ENCODE peak calls at places on chromosomes 11 and 22, in four cellular contexts. W, V, I and T are unnamed samples.

GRCh38 chr11:2898366-2899079 is 12.9 kb upstream of the CDKN1C start:
- DNase-seq in W (no peak), V (no peak), I (no peak), T (peak)

GRCh38 chr11:35970445-35970844 is 26.6 kb downstream of the LDLRAD3 start:
- DNase-seq in W (no peak), V (no peak), I (no peak), T (no peak)

GRCh38 chr22:48856308-48856615 is 971.4 kb downstream of the BRD1 start:
- DNase-seq in W (no peak), V (no peak), I (no peak), T (no peak)

GRCh38 chr22:24235315-24235714 is 9.6 kb downstream of the GGT5 start:
- DNase-seq in W (no peak), V (no peak), I (no peak), T (no peak)

GRCh38 chr11:130092661-130093060 is 23.0 kb downstream of the APLP2 start:
- DNase-seq in W (no peak), V (no peak), I (no peak), T (no peak)

GRCh38 chr11:6319879-6320410 is 356 bp downstream of the CAVIN3 start:
- DNase-seq in W (peak), V (peak), I (peak), T (no peak)

GRCh38 chr11:2103666-2104523 is 35.3 kb downstream of the IGF2 start:
- DNase-seq in W (no peak), V (no peak), I (no peak), T (no peak)

GRCh38 chr11:41413843-41414242 is 45.6 kb downstream of the LRRC4C start:
- DNase-seq in W (no peak), V (no peak), I (no peak), T (no peak)

GRCh38 chr11:6438979-6439571 is 1.7 kb downstream of the HPX start:
- DNase-seq in W (peak), V (peak), I (peak), T (peak)

GRCh38 chr11:115845872-115846271 is 341.7 kb upstream of the CADM1 start:
- DNase-seq in W (no peak), V (no peak), I (no peak), T (no peak)

GRCh38 chr11:3121416-3121815 is 43.7 kb downstream of the OSBPL5 start:
- DNase-seq in W (no peak), V (no peak), I (no peak), T (no peak)

GRCh38 chr22:45544588-45545170 is 42.0 kb downstream of the FBLN1 start:
- DNase-seq in W (no peak), V (no peak), I (no peak), T (no peak)

GRCh38 chr22:48567213-48567975 is 1260.3 kb downstream of the BRD1 start:
- DNase-seq in W (no peak), V (no peak), I (no peak), T (no peak)

GRCh38 chr22:47124451-47124881 is 362.0 kb downstream of the TBC1D22A start:
- DNase-seq in W (no peak), V (no peak), I (no peak), T (no peak)

GRCh38 chr11:110430267-110431211 is 791 bp downstream of the FDX1 start:
- DNase-seq in W (no peak), V (no peak), I (no peak), T (peak)

GRCh38 chr22:29265929-29266328 is 1.9 kb downstream of the RHBDD3 start:
- DNase-seq in W (no peak), V (no peak), I (no peak), T (no peak)

GRCh38 chr11:6627762-6628241 is 8.6 kb upstream of the TPP1 start:
- DNase-seq in W (no peak), V (no peak), I (no peak), T (no peak)

GRCh38 chr11:1883342-1884122 is 8.2 kb downstream of the PRR33 start:
- DNase-seq in W (no peak), V (no peak), I (no peak), T (no peak)

GRCh38 chr11:107770546-107770945 is 58.7 kb upstream of the SLN start:
- DNase-seq in W (no peak), V (no peak), I (no peak), T (no peak)

GRCh38 chr11:61684870-61685610 is 4.8 kb downstream of the DAGLA start:
- DNase-seq in W (no peak), V (no peak), I (no peak), T (no peak)

GRCh38 chr11:78417175-78417887 is at the start of gene GAB2:
- DNase-seq in W (no peak), V (peak), I (no peak), T (no peak)

GRCh38 chr11:115623021-115623451 is 118.8 kb upstream of the CADM1 start:
- DNase-seq in W (no peak), V (no peak), I (peak), T (peak)

GRCh38 chr11:2390871-2391662 is 9.5 kb upstream of the TSSC4 start:
- DNase-seq in W (peak), V (no peak), I (peak), T (no peak)

GRCh38 chr11:2703487-2704141 is 3.8 kb upstream of the KCNQ1OT1 start:
- DNase-seq in W (no peak), V (no peak), I (no peak), T (no peak)

GRCh38 chr11:64372802-64373597 is 14.0 kb downstream of the RPS6KA4 start:
- DNase-seq in W (peak), V (no peak), I (peak), T (peak)

GRCh38 chr22:33357894-33358440 is 299.8 kb upstream of the SYN3 start:
- DNase-seq in W (no peak), V (no peak), I (no peak), T (no peak)

GRCh38 chr22:23840026-23840425 is 1.2 kb upstream of the DERL3 start:
- DNase-seq in W (no peak), V (no peak), I (no peak), T (no peak)

GRCh38 chr11:64042301-64042700 is 6.6 kb downstream of the FLRT1 start:
- DNase-seq in W (peak), V (no peak), I (no peak), T (peak)

GRCh38 chr11:74909363-74909762 is 39.5 kb downstream of the XRRA1 start:
- DNase-seq in W (no peak), V (no peak), I (no peak), T (no peak)

GRCh38 chr11:75100314-75100713 is 3.6 kb upstream of the OR2AT4 start:
- DNase-seq in W (peak), V (no peak), I (peak), T (no peak)

GRCh38 chr11:45805305-45806071 is 539 bp downstream of the SLC35C1 start:
- DNase-seq in W (peak), V (peak), I (peak), T (peak)

GRCh38 chr11:8019671-8020597 is 32.8 kb downstream of the EIF3F start:
- DNase-seq in W (no peak), V (no peak), I (peak), T (no peak)

GRCh38 chr22:19430890-19431541 is 517 bp downstream of the HIRA start:
- DNase-seq in W (peak), V (peak), I (peak), T (peak)

GRCh38 chr22:46356496-46357185 is 21.1 kb downstream of the TRMU start:
- DNase-seq in W (no peak), V (no peak), I (no peak), T (no peak)

GRCh38 chr22:23119492-23120414 is 22.0 kb downstream of the RSPH14 start:
- DNase-seq in W (no peak), V (no peak), I (no peak), T (no peak)

DNA sequence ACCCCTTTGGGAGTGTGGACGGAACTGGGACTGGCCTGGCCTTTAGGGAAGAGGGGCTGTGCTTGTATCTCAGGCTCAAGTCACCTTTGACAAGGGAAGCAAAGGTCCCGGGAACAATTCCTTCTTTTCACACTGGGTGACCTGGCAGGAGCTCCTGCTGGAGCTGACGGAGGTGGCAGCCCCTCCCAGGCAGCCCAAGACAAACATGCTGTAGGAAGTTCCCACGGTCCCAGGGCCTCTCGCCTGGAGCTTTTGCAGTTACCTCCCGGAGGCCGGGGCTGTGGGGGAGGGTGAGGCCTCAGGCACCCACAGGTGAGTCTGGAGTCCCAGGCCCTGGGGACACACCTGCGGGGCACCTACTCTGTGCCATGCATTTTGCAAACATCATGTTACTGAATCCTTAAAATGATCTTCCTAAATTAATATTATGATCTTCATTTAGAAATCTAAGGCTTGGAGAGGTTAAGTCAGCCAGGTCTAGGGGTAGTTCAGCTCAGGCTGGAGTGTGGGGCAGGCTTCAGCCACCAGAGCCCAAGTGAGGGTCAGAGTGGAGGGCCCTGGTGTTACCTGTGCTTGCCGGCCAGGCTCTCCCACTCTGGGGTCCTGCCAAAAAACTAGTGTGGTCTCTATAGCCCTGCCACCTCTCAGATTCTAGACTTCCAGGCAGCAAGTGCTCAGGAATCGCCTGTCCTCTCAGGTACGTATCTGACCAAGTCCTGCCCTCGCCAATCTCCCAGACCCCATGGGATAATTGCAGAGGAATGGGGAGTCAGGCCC is 15.7 kb upstream of the MYEOV start:
- DNase-seq in W (no peak), V (no peak), I (no peak), T (no peak)
- TF ChIP-seq HMGXB4 in W (no peak), V (no peak), I (no peak), T (no peak)

DNA sequence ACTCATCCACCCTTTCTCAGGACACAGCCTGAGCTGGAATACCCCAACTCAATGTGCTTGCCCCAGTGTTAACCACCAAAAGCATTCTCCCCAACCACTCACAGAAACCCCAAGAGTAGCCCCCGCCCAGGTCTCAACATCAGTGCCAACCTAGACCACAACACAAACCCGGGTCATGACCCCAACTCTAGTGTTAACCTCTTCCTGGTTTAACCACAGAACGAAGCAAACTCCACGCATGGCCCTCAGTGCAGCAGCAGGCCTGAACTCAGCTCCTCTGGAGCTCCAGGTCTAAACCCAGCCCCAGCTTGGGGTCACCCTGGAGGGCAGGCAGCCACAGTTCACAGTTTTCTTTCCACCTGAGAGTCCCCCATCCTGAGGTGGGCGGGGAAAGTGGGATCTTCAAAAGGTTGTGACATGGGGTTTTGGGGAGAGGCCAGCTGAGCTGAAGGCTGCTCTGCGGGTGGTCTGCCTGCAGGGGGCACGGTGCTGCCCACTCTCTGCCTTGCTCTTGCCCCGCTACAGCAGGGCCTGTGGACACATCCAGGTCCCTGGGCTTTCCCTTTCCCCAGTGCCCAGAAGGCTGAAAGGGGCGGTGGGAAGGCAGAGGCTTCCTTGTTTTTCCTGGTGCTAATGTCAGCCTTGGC is 37.9 kb downstream of the NECTIN1 start:
- DNase-seq in W (peak), V (no peak), I (no peak), T (no peak)
- TF ChIP-seq HMGXB4 in W (no peak), V (no peak), I (no peak), T (no peak)

GRCh38 chr11:120358729-120359128 is 22.5 kb downstream of the ARHGEF12 start:
- DNase-seq in W (no peak), V (no peak), I (no peak), T (no peak)

GRCh38 chr11:120357620-120358019 is 21.4 kb downstream of the ARHGEF12 start:
- DNase-seq in W (no peak), V (no peak), I (no peak), T (no peak)

GRCh38 chr11:120352405-120352804 is 16.2 kb downstream of the ARHGEF12 start:
- DNase-seq in W (no peak), V (no peak), I (no peak), T (no peak)

GRCh38 chr11:120354068-120354467 is 17.9 kb downstream of the ARHGEF12 start:
- DNase-seq in W (no peak), V (no peak), I (no peak), T (no peak)

DNA sequence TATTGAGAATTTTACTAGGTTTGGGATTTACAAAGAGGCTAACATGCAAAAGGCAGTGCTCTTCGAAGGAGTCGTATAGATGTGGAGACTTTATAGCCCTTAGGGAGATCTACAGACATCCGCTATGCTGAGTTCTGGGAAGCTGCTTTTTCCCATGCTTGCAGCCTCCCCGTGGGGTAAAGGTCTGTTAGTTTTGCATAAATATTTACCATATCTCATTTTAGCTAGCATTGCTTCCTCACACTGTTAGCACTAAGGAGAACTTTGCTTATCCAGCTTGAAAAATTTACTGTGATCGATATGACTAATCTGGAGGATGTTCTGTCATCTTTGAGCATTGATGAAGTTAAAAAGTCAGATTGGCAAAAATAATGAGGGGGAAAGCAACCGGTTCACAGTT is 18.6 kb downstream of the ARHGEF12 start:
- DNase-seq in W (no peak), V (no peak), I (no peak), T (peak)
- TF ChIP-seq HMGXB4 in W (no peak), V (no peak), I (no peak), T (no peak)

GRCh38 chr11:68047437-68048290 is 8.8 kb downstream of the TCIRG1 start:
- DNase-seq in W (no peak), V (no peak), I (no peak), T (no peak)

GRCh38 chr11:68050371-68050841 is 11.6 kb downstream of the TCIRG1 start:
- DNase-seq in W (no peak), V (no peak), I (no peak), T (no peak)

GRCh38 chr11:68051191-68052136 is 12.6 kb downstream of the TCIRG1 start:
- DNase-seq in W (no peak), V (no peak), I (peak), T (no peak)

GRCh38 chr11:68048681-68049508 is 10.1 kb downstream of the TCIRG1 start:
- DNase-seq in W (no peak), V (no peak), I (no peak), T (no peak)

GRCh38 chr11:68049509-68050370 is 10.9 kb downstream of the TCIRG1 start:
- DNase-seq in W (no peak), V (no peak), I (no peak), T (no peak)
- TF ChIP-seq HMGXB4 in W (no peak), V (no peak), I (no peak), T (no peak)

DNA sequence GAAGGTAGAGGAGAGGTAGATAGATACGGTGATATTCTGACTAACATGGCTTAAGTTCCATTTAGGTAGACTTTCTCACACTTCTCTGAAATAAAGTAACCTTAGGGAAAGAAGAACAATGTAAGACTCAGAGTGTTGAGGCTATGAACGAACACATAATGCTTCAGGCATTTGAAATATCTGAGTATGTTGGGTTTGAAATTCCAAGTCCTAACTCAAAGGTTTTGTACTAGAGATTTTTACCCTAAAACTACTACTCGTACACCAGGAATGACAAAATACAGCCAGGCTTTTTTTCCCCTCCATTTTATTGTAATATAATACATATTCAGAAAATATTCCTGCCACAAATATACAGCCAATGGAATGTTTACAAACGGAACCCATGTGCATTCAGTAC is 592.6 kb downstream of the ETS1 start:
- DNase-seq in W (no peak), V (no peak), I (no peak), T (no peak)
- TF ChIP-seq HMGXB4 in W (no peak), V (no peak), I (no peak), T (no peak)

DNA sequence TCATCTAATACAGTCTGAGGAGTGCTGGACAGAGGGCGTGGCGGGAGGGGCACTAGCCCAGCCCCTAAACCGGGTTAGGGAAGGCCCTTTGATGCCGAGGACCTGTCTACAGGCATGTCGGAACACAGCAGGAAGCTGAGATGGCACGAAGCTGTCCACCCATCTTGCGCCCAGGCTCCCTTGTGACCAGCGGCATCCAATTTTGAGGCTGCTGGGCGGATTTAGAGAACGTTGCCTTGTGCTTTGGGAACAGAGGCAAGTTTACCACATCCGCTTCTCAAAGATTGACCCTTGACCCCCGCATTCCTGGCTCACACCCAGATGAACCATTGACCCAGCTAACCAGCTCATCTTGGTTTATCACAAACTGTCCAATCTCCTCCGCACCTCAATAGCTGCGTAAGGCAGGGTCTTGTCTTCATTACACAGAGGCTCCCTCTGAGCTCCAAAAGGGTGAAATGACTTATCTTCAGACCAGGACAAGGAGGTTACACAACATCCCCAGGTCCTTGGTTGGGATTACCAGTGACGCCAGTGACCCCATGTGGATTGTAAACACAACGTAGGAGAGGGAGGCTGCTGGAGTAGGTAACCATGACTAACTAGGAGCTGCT is 4.5 kb downstream of the FAM83F start:
- DNase-seq in W (peak), V (no peak), I (peak), T (peak)
- TF ChIP-seq HMGXB4 in W (no peak), V (no peak), I (no peak), T (no peak)

GRCh38 chr22:44118645-44119315 is 61.9 kb upstream of the PARVG start:
- DNase-seq in W (no peak), V (no peak), I (no peak), T (no peak)

GRCh38 chr22:44116755-44117684 is 63.7 kb upstream of the PARVG start:
- DNase-seq in W (no peak), V (no peak), I (no peak), T (no peak)

GRCh38 chr22:44120314-44120704 is 60.4 kb upstream of the PARVG start:
- DNase-seq in W (no peak), V (no peak), I (no peak), T (no peak)

GRCh38 chr22:44116331-44116730 is 64.4 kb upstream of the PARVG start:
- DNase-seq in W (no peak), V (no peak), I (no peak), T (no peak)

GRCh38 chr22:44119669-44120313 is 60.9 kb upstream of the PARVG start:
- DNase-seq in W (no peak), V (no peak), I (no peak), T (no peak)
- TF ChIP-seq HMGXB4 in W (no peak), V (no peak), I (no peak), T (no peak)

GRCh38 chr11:76601272-76601671 is 69.3 kb downstream of the LRRC32 start:
- DNase-seq in W (no peak), V (no peak), I (no peak), T (no peak)
- TF ChIP-seq HMGXB4 in W (no peak), V (no peak), I (no peak), T (no peak)

DNA sequence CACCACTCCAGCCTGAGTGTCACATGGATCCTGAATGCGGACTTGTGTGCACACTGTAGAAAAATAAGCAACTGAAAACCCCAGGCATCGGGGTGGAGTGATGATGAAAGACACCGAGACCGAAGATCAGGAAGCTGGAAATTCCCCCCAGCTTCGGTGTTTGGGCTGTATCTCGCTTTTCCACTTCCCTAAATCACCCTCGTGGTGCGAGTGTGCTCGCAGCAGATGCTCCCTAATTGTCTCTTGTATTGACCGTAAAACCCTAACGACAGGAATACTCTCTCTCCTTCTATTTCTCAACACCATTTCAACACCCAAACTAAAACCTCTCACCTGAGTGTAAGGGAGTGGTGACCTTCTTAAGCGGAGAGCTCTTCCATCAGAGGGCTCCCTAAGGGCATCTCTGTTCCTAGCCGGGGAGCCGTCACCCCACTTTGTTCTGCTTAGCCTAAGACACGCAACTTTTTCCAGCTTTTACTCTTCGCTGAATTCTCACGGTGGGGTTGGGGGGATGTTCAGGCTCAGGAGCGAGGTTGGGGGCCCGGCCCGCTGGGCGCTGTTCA is 637 bp upstream of the GRK3 start:
- DNase-seq in W (no peak), V (no peak), I (no peak), T (peak)
- TF ChIP-seq HMGXB4 in W (no peak), V (no peak), I (no peak), T (peak)

GRCh38 chr11:24239016-24239720 is 257.7 kb upstream of the LUZP2 start:
- DNase-seq in W (no peak), V (no peak), I (no peak), T (no peak)
- TF ChIP-seq HMGXB4 in W (no peak), V (no peak), I (no peak), T (no peak)